ENCODE peak calls at places on chromosomes 12 and 14, in seven cellular contexts. One of them, this sample, is unnamed.

GRCh38 chr12:42173961-42174521 is 29.4 kb upstream of the GXYLT1 start:
- DNase-seq in endodermal cell: no peak
- DNase-seq in kidney: no peak
- DNase-seq in neuronal stem cell: no peak
- DNase-seq in left lung: no peak
- DNase-seq in left ventricle myocardium inferior: no peak
- DNase-seq in A549: no peak
- DNase-seq in this sample: no peak

GRCh38 chr14:106493962-106494823 is 967.8 kb downstream of the TMEM121 start:
- DNase-seq in left lung: no peak
- DNase-seq in endodermal cell: no peak
- DNase-seq in neuronal stem cell: no peak
- DNase-seq in A549: no peak
- DNase-seq in left ventricle myocardium inferior: no peak
- DNase-seq in kidney: no peak
- DNase-seq in this sample: no peak

GRCh38 chr12:65535951-65536350 is 257.5 kb downstream of the MSRB3 start:
- DNase-seq in neuronal stem cell: no peak
- DNase-seq in kidney: no peak
- DNase-seq in endodermal cell: no peak
- DNase-seq in left ventricle myocardium inferior: no peak
- DNase-seq in left lung: no peak
- DNase-seq in A549: no peak
- DNase-seq in this sample: no peak

GRCh38 chr12:67154876-67155275 is 114.3 kb upstream of the CAND1 start:
- DNase-seq in left ventricle myocardium inferior: no peak
- DNase-seq in endodermal cell: no peak
- DNase-seq in A549: no peak
- DNase-seq in kidney: no peak
- DNase-seq in left lung: no peak
- DNase-seq in neuronal stem cell: no peak
- DNase-seq in this sample: no peak

GRCh38 chr12:120979220-120979861 is 998 bp downstream of the HNF1A start:
- DNase-seq in kidney: no peak
- DNase-seq in left lung: no peak
- DNase-seq in endodermal cell: no peak
- DNase-seq in A549: no peak
- DNase-seq in left ventricle myocardium inferior: no peak
- DNase-seq in neuronal stem cell: no peak
- DNase-seq in this sample: no peak

GRCh38 chr12:50263832-50264231 is 19.5 kb downstream of the LIMA1 start:
- DNase-seq in A549: no peak
- DNase-seq in endodermal cell: no peak
- DNase-seq in left ventricle myocardium inferior: no peak
- DNase-seq in kidney: no peak
- DNase-seq in left lung: no peak
- DNase-seq in neuronal stem cell: no peak
- DNase-seq in this sample: no peak

GRCh38 chr12:9951026-9951652 is 19.0 kb upstream of the CLEC2A start:
- DNase-seq in kidney: no peak
- DNase-seq in left lung: no peak
- DNase-seq in left ventricle myocardium inferior: no peak
- DNase-seq in endodermal cell: no peak
- DNase-seq in A549: no peak
- DNase-seq in neuronal stem cell: no peak
- DNase-seq in this sample: no peak

GRCh38 chr14:68665116-68665515 is 127.8 kb downstream of the ZFP36L1 start:
- DNase-seq in kidney: no peak
- DNase-seq in neuronal stem cell: no peak
- DNase-seq in left lung: no peak
- DNase-seq in endodermal cell: no peak
- DNase-seq in A549: no peak
- DNase-seq in left ventricle myocardium inferior: no peak
- DNase-seq in this sample: no peak

GRCh38 chr14:36221097-36221496 is 44.6 kb upstream of the PTCSC3 start:
- DNase-seq in left ventricle myocardium inferior: no peak
- DNase-seq in neuronal stem cell: peak
- DNase-seq in left lung: no peak
- DNase-seq in kidney: no peak
- DNase-seq in endodermal cell: no peak
- DNase-seq in A549: no peak
- DNase-seq in this sample: no peak

GRCh38 chr12:27841392-27841882 is 61.4 kb upstream of the MANSC4 start:
- DNase-seq in endodermal cell: no peak
- DNase-seq in left ventricle myocardium inferior: no peak
- DNase-seq in kidney: no peak
- DNase-seq in A549: no peak
- DNase-seq in neuronal stem cell: no peak
- DNase-seq in left lung: no peak
- DNase-seq in this sample: no peak

GRCh38 chr12:6626654-6627283 is 9.0 kb downstream of the LPAR5 start:
- DNase-seq in left lung: no peak
- DNase-seq in left ventricle myocardium inferior: no peak
- DNase-seq in A549: no peak
- DNase-seq in endodermal cell: no peak
- DNase-seq in kidney: no peak
- DNase-seq in neuronal stem cell: no peak
- DNase-seq in this sample: no peak

GRCh38 chr14:78700236-78700635 is 530.1 kb downstream of the NRXN3 start:
- DNase-seq in A549: no peak
- DNase-seq in neuronal stem cell: no peak
- DNase-seq in endodermal cell: no peak
- DNase-seq in left lung: no peak
- DNase-seq in left ventricle myocardium inferior: no peak
- DNase-seq in kidney: no peak
- DNase-seq in this sample: no peak

GRCh38 chr14:58296731-58297130 is 1.6 kb upstream of the ARID4A start:
- DNase-seq in left ventricle myocardium inferior: no peak
- DNase-seq in left lung: no peak
- DNase-seq in endodermal cell: no peak
- DNase-seq in A549: no peak
- DNase-seq in kidney: no peak
- DNase-seq in neuronal stem cell: no peak
- DNase-seq in this sample: no peak

GRCh38 chr12:9039397-9039977 is 50.1 kb downstream of the KLRG1 start:
- DNase-seq in endodermal cell: no peak
- DNase-seq in neuronal stem cell: peak
- DNase-seq in left ventricle myocardium inferior: no peak
- DNase-seq in kidney: no peak
- DNase-seq in A549: peak
- DNase-seq in left lung: no peak
- DNase-seq in this sample: no peak

GRCh38 chr14:89231426-89232113 is 185.5 kb downstream of the FOXN3 start:
- DNase-seq in A549: no peak
- DNase-seq in neuronal stem cell: no peak
- DNase-seq in left ventricle myocardium inferior: no peak
- DNase-seq in kidney: no peak
- DNase-seq in endodermal cell: no peak
- DNase-seq in left lung: no peak
- DNase-seq in this sample: no peak

GRCh38 chr12:10361084-10361483 is 28.8 kb downstream of the KLRK1 start:
- DNase-seq in A549: no peak
- DNase-seq in left lung: no peak
- DNase-seq in left ventricle myocardium inferior: no peak
- DNase-seq in neuronal stem cell: no peak
- DNase-seq in endodermal cell: peak
- DNase-seq in kidney: no peak
- DNase-seq in this sample: no peak

GRCh38 chr14:75188520-75189267 is 12.3 kb upstream of the TMED10 start:
- DNase-seq in left ventricle myocardium inferior: no peak
- DNase-seq in A549: no peak
- DNase-seq in endodermal cell: no peak
- DNase-seq in kidney: no peak
- DNase-seq in left lung: no peak
- DNase-seq in neuronal stem cell: no peak
- DNase-seq in this sample: no peak

GRCh38 chr12:58420496-58420895 is 479.1 kb downstream of the ATP23 start:
- DNase-seq in kidney: no peak
- DNase-seq in neuronal stem cell: no peak
- DNase-seq in left lung: no peak
- DNase-seq in left ventricle myocardium inferior: no peak
- DNase-seq in A549: no peak
- DNase-seq in endodermal cell: no peak
- DNase-seq in this sample: no peak

GRCh38 chr12:27462851-27463250 is 16.3 kb downstream of the SMCO2 start:
- DNase-seq in endodermal cell: no peak
- DNase-seq in A549: no peak
- DNase-seq in neuronal stem cell: no peak
- DNase-seq in left ventricle myocardium inferior: peak
- DNase-seq in kidney: no peak
- DNase-seq in left lung: no peak
- DNase-seq in this sample: no peak

GRCh38 chr14:26282578-26282977 is 315.3 kb downstream of the NOVA1 start:
- DNase-seq in left ventricle myocardium inferior: no peak
- DNase-seq in endodermal cell: peak
- DNase-seq in kidney: no peak
- DNase-seq in left lung: no peak
- DNase-seq in neuronal stem cell: no peak
- DNase-seq in A549: no peak
- DNase-seq in this sample: no peak

GRCh38 chr14:74897642-74898041 is 15.9 kb downstream of the DLST start:
- DNase-seq in left ventricle myocardium inferior: no peak
- DNase-seq in kidney: no peak
- DNase-seq in left lung: no peak
- DNase-seq in neuronal stem cell: no peak
- DNase-seq in endodermal cell: no peak
- DNase-seq in A549: no peak
- DNase-seq in this sample: no peak

GRCh38 chr12:93602897-93603668 is 30.6 kb downstream of the SOCS2 start:
- DNase-seq in neuronal stem cell: no peak
- DNase-seq in endodermal cell: no peak
- DNase-seq in left ventricle myocardium inferior: no peak
- DNase-seq in A549: no peak
- DNase-seq in kidney: no peak
- DNase-seq in left lung: no peak
- DNase-seq in this sample: no peak

GRCh38 chr12:131852551-131853299 is 24.5 kb downstream of the MMP17 start:
- DNase-seq in left ventricle myocardium inferior: no peak
- DNase-seq in endodermal cell: peak
- DNase-seq in neuronal stem cell: no peak
- DNase-seq in kidney: peak
- DNase-seq in left lung: peak
- DNase-seq in A549: no peak
- DNase-seq in this sample: no peak

DNA sequence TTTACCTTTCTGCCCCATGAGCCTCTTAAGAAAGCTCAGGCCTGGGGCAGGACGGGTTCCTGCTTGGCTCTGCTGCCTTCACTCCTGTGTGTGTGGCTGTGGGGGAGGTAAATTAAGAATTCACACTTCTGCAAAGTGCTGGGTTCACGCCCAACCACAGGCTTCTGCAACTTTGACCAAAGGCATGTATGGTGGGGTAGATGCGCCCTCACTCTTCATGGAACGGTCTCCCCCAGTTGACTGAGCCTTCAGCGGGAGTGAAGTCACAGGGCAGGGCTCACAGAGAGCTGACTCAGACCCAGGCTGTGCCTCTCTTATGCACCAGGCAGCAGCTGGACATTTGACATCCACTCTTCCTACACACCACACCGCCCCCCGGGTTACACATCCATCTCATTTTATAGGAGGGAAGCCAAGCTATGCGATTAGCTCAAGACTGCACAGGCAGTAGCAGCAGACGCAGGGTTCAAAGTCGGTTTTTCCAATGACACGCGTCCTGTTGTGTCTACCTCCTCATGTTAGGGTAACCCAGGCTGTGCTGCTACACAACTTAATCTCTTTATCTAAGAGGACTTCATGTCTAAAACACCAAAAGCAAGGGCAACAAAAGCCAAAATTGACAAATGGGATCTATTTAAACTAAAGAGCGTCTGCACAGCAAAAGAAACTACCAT is 15.4 kb upstream of the BCL11B start:
- DNase-seq in neuronal stem cell: no peak
- DNase-seq in kidney: no peak
- DNase-seq in left ventricle myocardium inferior: no peak
- DNase-seq in A549: no peak
- DNase-seq in left lung: no peak
- DNase-seq in endodermal cell: no peak
- DNase-seq in this sample: no peak
- H3K4me3 ChIP-seq in neuronal stem cell: no peak
- H3K4me3 ChIP-seq in kidney: no peak
- H3K4me3 ChIP-seq in left ventricle myocardium inferior: no peak
- H3K4me3 ChIP-seq in A549: no peak
- H3K4me3 ChIP-seq in left lung: no peak
- H3K4me3 ChIP-seq in endodermal cell: no peak
- H3K4me3 ChIP-seq in this sample: no peak

GRCh38 chr12:46219147-46219891 is 49.5 kb downstream of the SLC38A1 start:
- DNase-seq in A549: no peak
- DNase-seq in left ventricle myocardium inferior: no peak
- DNase-seq in left lung: no peak
- DNase-seq in neuronal stem cell: no peak
- DNase-seq in kidney: no peak
- DNase-seq in endodermal cell: no peak
- DNase-seq in this sample: no peak
- H3K27ac ChIP-seq in A549: no peak
- H3K27ac ChIP-seq in left ventricle myocardium inferior: peak
- H3K27ac ChIP-seq in left lung: peak
- H3K27ac ChIP-seq in neuronal stem cell: no peak
- H3K27ac ChIP-seq in kidney: no peak
- H3K27ac ChIP-seq in endodermal cell: no peak
- H3K27ac ChIP-seq in this sample: no peak

GRCh38 chr12:109309441-109310246 is 560 bp upstream of the FOXN4 start:
- DNase-seq in neuronal stem cell: no peak
- DNase-seq in left ventricle myocardium inferior: no peak
- DNase-seq in kidney: no peak
- DNase-seq in A549: no peak
- DNase-seq in endodermal cell: no peak
- DNase-seq in left lung: no peak
- DNase-seq in this sample: no peak

GRCh38 chr12:109305547-109305946 is 3.5 kb downstream of the FOXN4 start:
- DNase-seq in neuronal stem cell: no peak
- DNase-seq in A549: no peak
- DNase-seq in endodermal cell: no peak
- DNase-seq in kidney: no peak
- DNase-seq in left ventricle myocardium inferior: no peak
- DNase-seq in left lung: no peak
- DNase-seq in this sample: no peak

GRCh38 chr12:109307051-109307450 is 2.0 kb downstream of the FOXN4 start:
- DNase-seq in left ventricle myocardium inferior: no peak
- DNase-seq in neuronal stem cell: no peak
- DNase-seq in kidney: no peak
- DNase-seq in left lung: no peak
- DNase-seq in endodermal cell: peak
- DNase-seq in A549: no peak
- DNase-seq in this sample: no peak

GRCh38 chr12:109308534-109309440 is at the start of gene FOXN4:
- DNase-seq in left lung: peak
- DNase-seq in kidney: no peak
- DNase-seq in endodermal cell: peak
- DNase-seq in A549: peak
- DNase-seq in neuronal stem cell: no peak
- DNase-seq in left ventricle myocardium inferior: no peak
- DNase-seq in this sample: peak

GRCh38 chr12:109310247-109311125 is 1.4 kb upstream of the FOXN4 start:
- DNase-seq in left ventricle myocardium inferior: no peak
- DNase-seq in kidney: no peak
- DNase-seq in endodermal cell: peak
- DNase-seq in neuronal stem cell: no peak
- DNase-seq in left lung: no peak
- DNase-seq in A549: no peak
- DNase-seq in this sample: no peak
- H3K4me3 ChIP-seq in left ventricle myocardium inferior: peak
- H3K4me3 ChIP-seq in kidney: peak
- H3K4me3 ChIP-seq in endodermal cell: peak
- H3K4me3 ChIP-seq in neuronal stem cell: peak
- H3K4me3 ChIP-seq in left lung: peak
- H3K4me3 ChIP-seq in A549: peak
- H3K4me3 ChIP-seq in this sample: peak

GRCh38 chr14:24612186-24612585 is 2.7 kb upstream of the GZMH start:
- DNase-seq in neuronal stem cell: no peak
- DNase-seq in left ventricle myocardium inferior: no peak
- DNase-seq in A549: no peak
- DNase-seq in endodermal cell: no peak
- DNase-seq in kidney: no peak
- DNase-seq in left lung: no peak
- DNase-seq in this sample: no peak
- H3K27ac ChIP-seq in neuronal stem cell: no peak
- H3K27ac ChIP-seq in left ventricle myocardium inferior: no peak
- H3K27ac ChIP-seq in A549: no peak
- H3K27ac ChIP-seq in endodermal cell: no peak
- H3K27ac ChIP-seq in kidney: no peak
- H3K27ac ChIP-seq in left lung: no peak
- H3K27ac ChIP-seq in this sample: no peak